ENCODE peak calls at places on chromosomes 12 and 14, in ten cellular contexts. V is cardiac muscle cell; C is left lung; R is Peyer's patch; K is gastrocnemius medialis; B is right atrium auricular region; E is CD8-positive, alpha-beta T cell; P is CD4-positive, alpha-beta T cell; O is mucosa of descending colon; S is pancreas. Z is an unnamed sample.

GRCh38 chr14:30387856-30388255 is 171.1 kb upstream of the G2E3 start:
- DNase-seq in E (no peak), S (no peak), P (no peak), O (no peak), B (no peak), R (no peak), V (no peak), C (no peak), K (no peak), Z (no peak)

GRCh38 chr12:81078469-81079196 is 754 bp downstream of the ACSS3 start:
- DNase-seq in E (no peak), O (no peak), V (peak; percentile 79), C (peak; percentile 48), P (no peak), K (peak; percentile 50), B (no peak), R (no peak), S (no peak), Z (no peak)

GRCh38 chr12:52740591-52740990 is 36.6 kb downstream of the KRT76 start:
- DNase-seq in B (no peak), R (no peak), C (no peak), O (no peak), V (peak; percentile 45), K (no peak), P (no peak), S (no peak), E (no peak), Z (no peak)

GRCh38 chr14:29536886-29537511 is 390.6 kb downstream of the PRKD1 start:
- DNase-seq in S (no peak), V (peak; percentile 59), B (no peak), C (no peak), O (no peak), P (no peak), K (no peak), E (no peak), R (no peak), Z (no peak)

GRCh38 chr14:85471744-85472143 is 58.2 kb upstream of the FLRT2 start:
- DNase-seq in E (no peak), B (no peak), R (no peak), O (no peak), V (peak; percentile 89), P (no peak), S (peak; percentile 50), C (peak; percentile 37), K (no peak), Z (no peak)

GRCh38 chr12:129877383-129877782 is 26.4 kb downstream of the TMEM132D start:
- DNase-seq in S (no peak), E (no peak), C (no peak), R (no peak), P (no peak), O (no peak), K (no peak), V (no peak), B (no peak), Z (no peak)

GRCh38 chr14:96038920-96039632 is at the start of gene C14orf132:
- DNase-seq in S (peak; percentile 70), K (peak; percentile 33), B (peak; percentile 73), V (peak; percentile 67), E (peak; percentile 21), O (peak; percentile 72), R (peak; percentile 28), P (peak; percentile 46), C (peak; percentile 71), Z (peak; percentile 23)

GRCh38 chr12:122094735-122095561 is 16.4 kb downstream of the MLXIP start:
- DNase-seq in P (no peak), C (no peak), V (peak; percentile 70), S (no peak), K (peak; percentile 25), R (no peak), E (no peak), O (peak; percentile 47), B (no peak), Z (no peak)

GRCh38 chr12:58920102-58920955 is at the start of gene LRIG3:
- DNase-seq in E (no peak), K (peak; percentile 85), R (peak; percentile 26), B (peak; percentile 93), O (peak; percentile 93), S (peak; percentile 92), V (peak; percentile 94), P (no peak), C (peak; percentile 89), Z (no peak)

GRCh38 chr14:67285876-67286452 is 44.7 kb downstream of the PALS1 start:
- DNase-seq in V (peak; percentile 72), R (no peak), S (no peak), E (no peak), O (no peak), C (no peak), K (no peak), P (no peak), B (no peak), Z (no peak)

GRCh38 chr12:53388932-53389331 is 9.0 kb downstream of the SP1 start:
- DNase-seq in S (no peak), E (no peak), O (no peak), R (no peak), B (no peak), V (no peak), P (no peak), K (no peak), C (no peak), Z (no peak)

GRCh38 chr12:31605531-31605930 is 14.6 kb upstream of the DENND5B start:
- DNase-seq in V (no peak), P (no peak), R (no peak), C (no peak), S (no peak), K (no peak), B (no peak), E (no peak), O (no peak), Z (no peak)

GRCh38 chr12:60995256-60995825 is 1264.9 kb upstream of the USP15 start:
- DNase-seq in V (no peak), S (no peak), E (no peak), P (no peak), O (no peak), R (no peak), K (no peak), C (no peak), B (no peak), Z (no peak)

GRCh38 chr12:125794401-125794800 is 729.2 kb downstream of the AACS start:
- DNase-seq in P (no peak), O (no peak), S (no peak), C (no peak), E (no peak), V (no peak), R (no peak), K (no peak), B (no peak), Z (no peak)

GRCh38 chr14:75484711-75485429 is 37.4 kb upstream of the BATF start:
- DNase-seq in E (no peak), O (no peak), P (no peak), K (no peak), S (no peak), C (no peak), B (no peak), V (no peak), R (no peak), Z (no peak)

GRCh38 chr12:57088442-57089258 is at the start of gene NAB2:
- DNase-seq in O (peak; percentile 93), C (peak; percentile 97), K (peak; percentile 94), B (peak; percentile 96), V (peak; percentile 99), S (peak; percentile 98), P (peak; percentile 95), R (peak; percentile 99), E (peak; percentile 94), Z (peak; percentile 94)

GRCh38 chr12:65364021-65364420 is 85.5 kb downstream of the MSRB3 start:
- DNase-seq in K (no peak), R (no peak), O (no peak), S (no peak), C (no peak), B (no peak), E (no peak), P (no peak), V (peak; percentile 54), Z (no peak)

GRCh38 chr12:3882896-3883564 is 9.8 kb upstream of the PARP11 start:
- DNase-seq in C (no peak), V (peak; percentile 32), O (no peak), E (no peak), K (no peak), S (no peak), P (no peak), B (no peak), R (no peak), Z (no peak)

GRCh38 chr12:99130808-99131538 is 485.9 kb downstream of the APAF1 start:
- DNase-seq in K (no peak), P (no peak), V (peak; percentile 65), E (no peak), S (no peak), O (no peak), R (no peak), B (no peak), C (no peak), Z (no peak)

DNA sequence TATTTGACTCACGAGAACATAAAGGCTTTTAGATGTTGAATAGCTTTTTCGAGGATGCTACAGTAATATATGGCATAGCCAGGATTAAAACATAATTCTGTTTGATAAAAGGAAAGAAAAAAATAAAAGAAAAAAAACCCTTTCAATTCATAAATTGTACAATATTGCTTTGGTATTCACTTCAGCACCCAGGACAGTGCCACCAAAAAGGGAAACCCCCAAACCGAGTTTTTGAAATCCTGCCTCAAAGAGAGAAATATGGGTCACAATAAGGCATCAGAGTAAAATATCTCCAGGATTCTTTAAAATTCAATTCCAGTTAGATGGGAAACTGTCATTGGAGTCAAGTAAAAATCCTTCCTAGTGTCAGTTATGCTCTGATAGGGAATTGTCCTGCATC is 551.2 kb upstream of the SEL1L start:
- DNase-seq in C (no peak), K (no peak), P (no peak), E (no peak), O (no peak), S (no peak), B (no peak), R (no peak), V (no peak), Z (no peak)
- H3K9me3 ChIP-seq in C (no peaks in the 10 kb centered on the region), K (no peaks in the 10 kb centered on the region), P (no peaks in the 10 kb centered on the region), E (no peaks in the 10 kb centered on the region), O (no peaks in the 10 kb centered on the region), S (no peaks in the 10 kb centered on the region), B (no peaks in the 10 kb centered on the region), R (no peaks in the 10 kb centered on the region), V (no peaks in the 10 kb centered on the region), Z (no peaks in the 10 kb centered on the region)

GRCh38 chr12:50913224-50913623 is 39.1 kb upstream of the HIGD1C start:
- DNase-seq in B (no peak), E (no peak), P (no peak), R (no peak), C (no peak), O (no peak), K (no peak), V (no peak), S (no peak), Z (no peak)
- H3K9me3 ChIP-seq in B (peaks cover 29% of the 10 kb centered on the region), E (no peaks in the 10 kb centered on the region), P (peaks cover 28% of the 10 kb centered on the region), R (no peaks in the 10 kb centered on the region), C (peaks cover 62% of the 10 kb centered on the region), O (peaks cover 34% of the 10 kb centered on the region), K (peaks cover 3% of the 10 kb centered on the region), V (no peaks in the 10 kb centered on the region), S (no peaks in the 10 kb centered on the region), Z (no peaks in the 10 kb centered on the region)

GRCh38 chr12:46858368-46858767 is 32.6 kb upstream of the SLC38A4 start:
- DNase-seq in P (no peak), V (no peak), K (no peak), C (no peak), B (no peak), R (no peak), E (no peak), S (no peak), O (no peak), Z (no peak)
- H3K9me3 ChIP-seq in P (peaks cover 15% of the 10 kb centered on the region), V (no peaks in the 10 kb centered on the region), K (no peaks in the 10 kb centered on the region), C (peaks cover 67% of the 10 kb centered on the region), B (peaks cover 9% of the 10 kb centered on the region), R (no peaks in the 10 kb centered on the region), E (no peaks in the 10 kb centered on the region), S (no peaks in the 10 kb centered on the region), O (peaks cover 37% of the 10 kb centered on the region), Z (no peaks in the 10 kb centered on the region)

GRCh38 chr12:28369483-28369882 is 179.2 kb downstream of the CCDC91 start:
- DNase-seq in R (no peak), V (no peak), B (no peak), S (no peak), P (no peak), K (no peak), O (no peak), C (no peak), E (no peak), Z (no peak)
- H3K9me3 ChIP-seq in R (no peaks in the 10 kb centered on the region), V (no peaks in the 10 kb centered on the region), B (peaks cover 44% of the 10 kb centered on the region), S (no peaks in the 10 kb centered on the region), P (peaks cover 37% of the 10 kb centered on the region), K (no peaks in the 10 kb centered on the region), O (peaks cover 39% of the 10 kb centered on the region), C (peaks cover 57% of the 10 kb centered on the region), E (peaks cover 12% of the 10 kb centered on the region), Z (peaks cover 12% of the 10 kb centered on the region)

Z was measured in T-helper 17 cell.